ENCODE peak calls at places on chromosomes 2 and 18, in eight cellular contexts. R is left cardiac atrium, Q is foreskin keratinocyte, M is astrocyte of the spinal cord, N is NCI-H2081 treated with DMSO at 0.1 percent for 48 hours, C is iPS-NIHi11, B is GM23338, A is activated gamma-delta T cell treated with Interleukin-2 at 50 U/mL for 16 hours. K is an unnamed sample.

GRCh38 chr2:27027211-27027651 is 5.5 kb upstream of the TMEM214 start:
- DNase-seq in R (peak), Q (no peak), M (no peak), N (no peak), C (no peak), B (no peak), A (no peak), K (no peak)

GRCh38 chr2:239954166-239955085 is 70.7 kb downstream of the NDUFA10 start:
- DNase-seq in R (no peak), Q (no peak), M (peak), N (no peak), C (no peak), B (no peak), A (no peak), K (no peak)

GRCh38 chr18:59377938-59378337 is 18.9 kb upstream of the LMAN1 start:
- DNase-seq in R (no peak), Q (no peak), M (no peak), N (no peak), C (no peak), B (no peak), A (no peak), K (no peak)

GRCh38 chr2:101803128-101803527 is 105.6 kb downstream of the MAP4K4 start:
- DNase-seq in R (no peak), Q (peak), M (no peak), N (no peak), C (no peak), B (no peak), A (no peak), K (no peak)

GRCh38 chr2:217402622-217403383 is 542.9 kb upstream of the TNP1 start:
- DNase-seq in R (no peak), Q (peak), M (peak), N (no peak), C (no peak), B (no peak), A (no peak), K (no peak)

GRCh38 chr2:108297436-108298141 is 8.9 kb downstream of the SULT1C2 start:
- DNase-seq in R (no peak), Q (peak), M (peak), N (no peak), C (no peak), B (no peak), A (no peak), K (no peak)

GRCh38 chr2:43055985-43056384 is 170.4 kb downstream of the ZFP36L2 start:
- DNase-seq in R (no peak), Q (no peak), M (no peak), N (no peak), C (no peak), B (no peak), A (no peak), K (no peak)

GRCh38 chr2:225276207-225276606 is 123.3 kb upstream of the NYAP2 start:
- DNase-seq in R (no peak), Q (no peak), M (no peak), N (no peak), C (no peak), B (no peak), A (no peak), K (no peak)

K was measured in naive thymus-derived CD8-positive, alpha-beta T cell.